ENCODE peak calls at places on chromosome 1, in seven cellular contexts. K is neuronal stem cell, T is IMR-90, M is mesenchymal stem cell, U is trophoblast cell, X is mesendoderm, S is H9. W is an unnamed sample.

GRCh38 chr1:117930484-117930883 is 945 bp downstream of the WDR3 start:
- DNase-seq in S (no peak), X (peak), U (no peak), T (peak), K (no peak), M (peak), W (no peak)

GRCh38 chr1:185144233-185144632 is 12.5 kb downstream of the TRMT1L start:
- DNase-seq in K (no peak), S (no peak), X (no peak), U (peak), T (peak), M (no peak), W (no peak)

GRCh38 chr1:16618719-16619118 is 5.4 kb upstream of the NBPF1 start:
- DNase-seq in U (no peak), K (no peak), M (no peak), X (peak), S (peak), T (no peak), W (peak)

GRCh38 chr1:101190441-101190840 is 46.4 kb upstream of the S1PR1 start:
- DNase-seq in S (no peak), K (no peak), M (peak), X (no peak), U (no peak), T (peak), W (no peak)

GRCh38 chr1:212667223-212668139 is 32.2 kb downstream of the BATF3 start:
- DNase-seq in M (peak), U (peak), S (peak), K (no peak), X (peak), T (peak), W (peak)

GRCh38 chr1:170623171-170623570 is 40.8 kb upstream of the PRRX1 start:
- DNase-seq in U (peak), S (no peak), X (peak), M (peak), K (no peak), T (peak), W (no peak)

GRCh38 chr1:240516069-240516468 is 95.9 kb downstream of the GREM2 start:
- DNase-seq in M (no peak), U (peak), X (no peak), T (no peak), S (no peak), K (no peak), W (no peak)

GRCh38 chr1:210448293-210448892 is 119.7 kb downstream of the HHAT start:
- DNase-seq in K (peak), U (peak), M (peak), T (peak), S (no peak), X (peak), W (no peak)

GRCh38 chr1:85245456-85245855 is 14.0 kb downstream of the C1orf52 start:
- DNase-seq in X (no peak), T (no peak), K (no peak), S (no peak), U (peak), M (peak), W (no peak)

GRCh38 chr1:78157162-78157561 is 111.4 kb downstream of the GIPC2 start:
- DNase-seq in M (peak), K (no peak), T (peak), S (no peak), U (no peak), X (no peak), W (no peak)

GRCh38 chr1:81305997-81306452 is 494.7 kb upstream of the ADGRL2 start:
- DNase-seq in S (no peak), K (peak), T (peak), U (peak), X (peak), M (peak), W (no peak)

GRCh38 chr1:110012100-110012499 is 22.3 kb upstream of the STRIP1 start:
- DNase-seq in U (no peak), T (no peak), S (no peak), M (no peak), K (no peak), X (no peak), W (no peak)

GRCh38 chr1:230285351-230285750 is 140.8 kb downstream of the PGBD5 start:
- DNase-seq in S (no peak), U (no peak), K (no peak), X (no peak), T (no peak), M (no peak), W (no peak)
- H3K18ac ChIP-seq in S (no peak), U (no peak), K (peak), X (no peak), T (no peak), M (no peak), W (no peak)

DNA sequence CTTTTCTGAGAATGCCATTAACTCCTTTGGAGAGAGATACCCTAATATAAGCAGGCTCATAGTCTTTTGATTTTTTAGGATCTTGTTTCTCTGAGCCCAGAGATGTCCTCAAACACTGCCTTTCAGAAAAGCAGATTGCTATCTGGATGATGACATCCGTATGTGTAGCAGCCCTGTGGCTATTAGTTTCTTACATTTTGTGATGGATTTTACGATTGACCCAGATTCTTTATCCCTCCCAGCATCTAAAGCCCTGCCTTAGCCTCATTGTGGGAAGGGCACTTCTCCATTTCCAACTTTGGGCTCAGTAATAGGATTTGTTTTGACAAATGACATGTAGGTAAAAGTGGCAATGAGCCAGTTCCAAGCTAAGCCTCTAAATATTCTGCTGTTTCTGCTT is 300.3 kb downstream of the TTLL7 start:
- DNase-seq in K (no peak), S (no peak), T (no peak), U (no peak), M (no peak), X (no peak), W (no peak)
- H3K18ac ChIP-seq in K (no peak), S (no peak), T (no peak), U (no peak), M (no peak), X (no peak), W (no peak)

GRCh38 chr1:11543796-11544195 is 64.8 kb downstream of the DISP3 start:
- DNase-seq in T (no peak), S (no peak), U (no peak), M (no peak), X (no peak), K (no peak), W (no peak)

GRCh38 chr1:11540773-11541160 is 61.8 kb downstream of the DISP3 start:
- DNase-seq in M (no peak), T (no peak), U (peak), K (no peak), S (no peak), X (no peak), W (no peak)

GRCh38 chr1:11543392-11543791 is 64.4 kb downstream of the DISP3 start:
- DNase-seq in U (no peak), X (no peak), K (no peak), S (no peak), T (no peak), M (no peak), W (no peak)

GRCh38 chr1:11541236-11541635 is 62.3 kb downstream of the DISP3 start:
- DNase-seq in S (no peak), M (no peak), U (peak), X (no peak), T (no peak), K (no peak), W (no peak)

DNA sequence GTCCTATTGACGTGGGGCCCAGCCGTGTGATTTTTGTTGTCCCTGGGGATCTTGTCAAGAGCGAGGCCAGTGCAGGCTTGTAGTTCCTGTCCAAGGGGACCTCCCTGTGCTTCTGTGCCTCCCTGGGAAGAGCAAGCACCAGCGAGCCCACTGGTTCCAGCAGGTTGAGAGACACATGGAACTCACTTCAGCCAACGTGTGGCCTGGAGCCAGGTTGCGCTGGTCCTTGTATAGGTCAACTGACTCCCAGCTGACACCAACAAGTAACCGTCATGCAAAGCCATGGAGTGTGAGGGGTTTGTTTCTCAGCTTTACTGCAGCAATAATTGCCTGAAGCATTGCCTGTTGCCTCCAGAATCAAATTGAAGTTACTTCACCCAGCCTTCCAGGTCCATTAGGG is 63.0 kb downstream of the DISP3 start:
- DNase-seq in U (no peak), M (no peak), T (no peak), S (no peak), K (no peak), X (no peak), W (no peak)
- H3K18ac ChIP-seq in U (no peak), M (no peak), T (no peak), S (no peak), K (no peak), X (no peak), W (no peak)

DNA sequence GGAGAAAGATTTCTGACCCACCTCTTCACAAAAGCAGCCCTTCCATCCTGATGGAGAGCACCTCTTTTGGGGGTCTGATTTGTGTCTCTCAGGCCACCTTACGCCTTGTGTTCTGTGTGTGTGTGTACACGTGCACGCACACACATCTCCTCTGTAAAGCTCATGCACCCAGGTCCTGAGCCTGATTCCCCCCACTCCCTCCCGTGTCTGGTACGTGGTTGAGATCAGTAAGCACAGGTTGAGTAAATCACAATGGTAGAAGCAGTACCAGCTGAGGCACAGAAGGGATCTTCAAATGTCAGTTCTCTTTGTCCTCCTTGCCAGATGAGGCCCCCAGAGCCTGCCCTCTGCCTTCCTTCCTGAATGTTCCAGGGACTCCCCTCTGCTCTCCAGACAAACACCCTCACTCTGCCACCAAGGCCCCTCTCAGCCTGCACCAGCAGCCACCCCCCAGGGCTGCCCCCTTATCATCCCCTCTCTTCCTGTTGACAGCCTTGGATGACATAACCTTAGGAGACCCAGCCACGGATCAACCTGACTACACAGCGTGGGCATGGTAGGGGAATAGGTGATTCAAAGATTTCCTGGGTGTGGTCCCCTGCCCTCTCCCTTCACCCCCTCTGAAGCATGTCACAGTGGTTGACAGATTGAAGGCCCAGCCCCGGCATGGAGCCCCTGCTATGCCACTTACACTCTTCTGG is 112.8 kb downstream of the HIVEP3 start:
- DNase-seq in S (no peak), M (no peak), K (no peak), U (no peak), T (no peak), X (no peak), W (no peak)
- H3K18ac ChIP-seq in S (no peak), M (no peak), K (peak), U (no peak), T (no peak), X (no peak), W (no peak)